ENCODE peak calls at places on chromosomes 7 and 10, in nine cellular contexts. D is bronchial epithelial cell, Y is heart left ventricle, T is lower leg skin, J is left ventricle myocardium inferior, Z is H7, V is prostate gland, R is AG09309, S is upper lobe of left lung. X is an unnamed sample.

GRCh38 chr7:44793919-44794715 is 2.4 kb upstream of the PPIA start:
- DNase-seq in S (no peak), R (no peak), Z (no peak), Y (no peak), V (no peak), T (no peak), D (no peak), J (no peak), X (no peak)

GRCh38 chr10:30542001-30542861 is 87.3 kb downstream of the LYZL2 start:
- DNase-seq in T (no peak), D (no peak), V (no peak), Y (no peak), S (peak; percentile 34), R (no peak), J (no peak), Z (no peak), X (no peak)

GRCh38 chr10:69974551-69975155 is 78.0 kb upstream of the MACROH2A2 start:
- DNase-seq in D (no peak), T (no peak), V (no peak), Z (no peak), S (no peak), Y (no peak), J (no peak), R (peak; percentile 80), X (no peak)

GRCh38 chr7:36084485-36085091 is 68.5 kb upstream of the EEPD1 start:
- DNase-seq in T (no peak), Y (peak; percentile 50), D (peak; percentile 53), R (peak; percentile 8), Z (peak; percentile 79), V (peak; percentile 64), S (peak; percentile 27), J (no peak), X (peak; percentile 46)

GRCh38 chr7:140625908-140626868 is 14.4 kb downstream of the DENND2A start:
- DNase-seq in D (peak; percentile 75), T (peak; percentile 80), Y (peak; percentile 96), Z (peak; percentile 57), R (peak; percentile 73), J (peak; percentile 92), V (no peak), S (no peak), X (peak; percentile 67)

GRCh38 chr10:87790185-87790584 is 27.8 kb downstream of the ATAD1 start:
- DNase-seq in Y (no peak), V (no peak), D (no peak), J (no peak), Z (no peak), T (no peak), S (no peak), R (no peak), X (no peak)

GRCh38 chr7:132298782-132299181 is 277.5 kb downstream of the PLXNA4 start:
- DNase-seq in J (no peak), D (peak; percentile 64), S (no peak), T (no peak), R (peak; percentile 14), Y (no peak), Z (no peak), V (no peak), X (no peak)

GRCh38 chr7:85074-85945 is 107.1 kb upstream of the FAM20C start:
- DNase-seq in S (peak; percentile 64), T (no peak), J (peak; percentile 44), Z (peak; percentile 59), D (no peak), V (no peak), R (no peak), Y (peak; percentile 64), X (no peak)

GRCh38 chr10:17795807-17796596 is 13.1 kb upstream of the MRC1 start:
- DNase-seq in S (no peak), T (no peak), J (no peak), D (no peak), V (no peak), R (no peak), Y (no peak), Z (no peak), X (no peak)

GRCh38 chr7:138249975-138250374 is 173.7 kb downstream of the AKR1D1 start:
- DNase-seq in V (no peak), T (no peak), R (no peak), Y (no peak), J (no peak), D (no peak), Z (no peak), S (no peak), X (no peak)

GRCh38 chr7:27520828-27521790 is 141.6 kb downstream of the HIBADH start:
- DNase-seq in R (peak; percentile 56), J (no peak), S (no peak), Y (no peak), Z (no peak), T (peak; percentile 72), D (no peak), V (no peak), X (peak; percentile 71)

GRCh38 chr7:166370-167060 is 25.9 kb upstream of the FAM20C start:
- DNase-seq in V (no peak), Z (no peak), Y (peak; percentile 22), J (no peak), R (no peak), S (no peak), D (no peak), T (no peak), X (no peak)

GRCh38 chr7:140478361-140479061 is 794 bp downstream of the MKRN1 start:
- DNase-seq in S (peak; percentile 31), Y (peak; percentile 45), Z (peak; percentile 90), J (peak; percentile 27), R (peak; percentile 5), V (peak; percentile 12), T (peak; percentile 21), D (peak; percentile 20), X (peak; percentile 23)

GRCh38 chr10:131810805-131811137 is 90.0 kb upstream of the PPP2R2D start:
- DNase-seq in V (no peak), T (no peak), Y (no peak), R (no peak), D (no peak), J (no peak), Z (peak; percentile 34), S (no peak), X (no peak)

GRCh38 chr7:14270099-14270498 is 280.6 kb upstream of the ETV1 start:
- DNase-seq in S (no peak), J (no peak), Y (no peak), T (no peak), R (no peak), V (no peak), Z (no peak), D (no peak), X (no peak)

GRCh38 chr7:69811682-69812344 is 213.5 kb downstream of the AUTS2 start:
- DNase-seq in V (no peak), D (no peak), J (no peak), T (no peak), Z (no peak), S (no peak), R (no peak), Y (no peak), X (no peak)

GRCh38 chr10:93999401-93999851 is 5.7 kb downstream of the PLCE1 start:
- DNase-seq in V (peak; percentile 41), J (peak; percentile 52), D (peak; percentile 26), T (no peak), Y (peak; percentile 71), R (peak; percentile 88), Z (peak; percentile 44), S (no peak), X (peak; percentile 44)

GRCh38 chr7:111159426-111159825 is 68.5 kb downstream of the LRRN3 start:
- DNase-seq in R (peak; percentile 7), Z (no peak), Y (no peak), J (no peak), V (no peak), D (peak; percentile 51), S (no peak), T (no peak), X (no peak)

GRCh38 chr10:69684020-69684980 is 54.3 kb downstream of the FAM241B start:
- DNase-seq in V (peak; percentile 69), D (peak; percentile 89), R (no peak), J (peak; percentile 44), Y (peak; percentile 65), Z (no peak), T (no peak), S (peak; percentile 77), X (no peak)

DNA sequence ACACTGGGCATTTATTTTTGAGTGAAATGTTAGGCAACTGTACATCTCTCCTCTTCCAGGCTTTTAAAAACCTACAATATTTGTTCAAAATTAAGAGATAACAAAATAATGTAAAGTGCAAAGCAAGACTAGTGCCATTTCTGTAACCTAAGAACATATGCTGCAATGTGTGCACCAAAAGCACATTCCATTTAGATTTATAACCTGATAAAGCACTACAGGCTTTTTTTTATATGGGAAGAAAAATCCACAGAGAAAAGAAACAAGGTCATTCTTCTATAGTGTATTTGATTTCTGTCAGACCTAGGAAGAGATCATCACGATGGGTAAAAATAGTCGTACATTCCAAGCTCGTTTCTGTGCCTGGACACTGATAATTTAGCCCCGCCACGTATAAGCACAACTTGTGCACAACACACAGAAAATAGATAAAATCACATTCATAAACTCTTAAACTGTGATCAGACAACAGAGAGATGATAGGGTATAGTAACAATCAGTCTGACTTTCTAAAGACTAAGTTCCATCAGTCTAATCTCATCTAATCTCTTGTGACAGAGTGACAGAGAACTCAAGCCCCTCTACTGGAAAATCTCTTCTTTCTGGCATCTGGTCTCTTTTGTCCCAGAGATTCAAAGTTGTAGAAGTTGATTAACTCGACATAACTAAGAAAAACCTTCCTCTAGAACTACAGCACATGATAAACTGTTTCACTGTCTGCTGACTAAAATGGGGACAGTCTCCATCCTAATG is 6.7 kb downstream of the LAMB1 start:
- DNase-seq in T (no peak), S (no peak), R (no peak), J (no peak), D (peak; percentile 70), V (no peak), Y (no peak), Z (no peak), X (no peak)
- H3K4me3 ChIP-seq in T (no peak overlapping the region), S (no peak overlapping the region), R (no peak overlapping the region), J (peak overlapping the region; percentile 1), D (no peak overlapping the region), V (no peak overlapping the region), Y (no peak overlapping the region), Z (no peak overlapping the region), X (no peak overlapping the region)

GRCh38 chr7:8831386-8831785 is 398.0 kb downstream of the NXPH1 start:
- DNase-seq in J (no peak), D (peak; percentile 8), R (no peak), T (no peak), Y (no peak), V (no peak), S (no peak), Z (no peak), X (no peak)
- H3K4me3 ChIP-seq in J (no peak overlapping the region), D (no peak overlapping the region), R (no peak overlapping the region), T (no peak overlapping the region), Y (no peak overlapping the region), V (no peak overlapping the region), S (no peak overlapping the region), Z (no peak overlapping the region), X (no peak overlapping the region)

DNA sequence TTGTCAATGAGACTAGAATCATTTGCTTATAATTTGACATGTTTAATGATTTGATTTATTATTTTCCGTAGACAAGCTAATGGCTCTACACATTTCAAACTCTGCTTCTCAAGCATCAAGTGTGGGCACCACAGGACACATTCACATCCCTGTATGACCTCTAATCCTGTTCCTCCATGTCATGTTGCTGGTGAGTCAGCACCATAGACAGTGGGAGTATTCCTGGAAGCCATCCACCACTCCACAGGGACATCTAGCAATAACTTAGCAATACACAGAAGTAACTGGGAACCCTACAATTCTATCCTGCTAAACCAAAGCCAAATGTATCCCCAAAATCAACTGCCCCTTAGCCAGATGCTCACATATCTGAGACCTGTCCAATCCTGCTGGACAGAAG is 126.6 kb downstream of the GFRA1 start:
- DNase-seq in R (no peak), J (no peak), D (no peak), Z (no peak), Y (no peak), T (no peak), S (no peak), V (no peak), X (no peak)
- H3K4me3 ChIP-seq in R (no peak overlapping the region), J (no peak overlapping the region), D (no peak overlapping the region), Z (no peak overlapping the region), Y (no peak overlapping the region), T (no peak overlapping the region), S (no peak overlapping the region), V (no peak overlapping the region), X (no peak overlapping the region)

GRCh38 chr10:1543596-1543995 is 193.7 kb downstream of the ADARB2 start:
- DNase-seq in Z (no peak), S (no peak), D (no peak), J (no peak), Y (no peak), R (no peak), V (no peak), T (no peak), X (no peak)
- H3K4me3 ChIP-seq in Z (no peak overlapping the region), S (no peak overlapping the region), D (no peak overlapping the region), J (no peak overlapping the region), Y (no peak overlapping the region), R (no peak overlapping the region), V (no peak overlapping the region), T (no peak overlapping the region), X (no peak overlapping the region)

X was measured in gastrocnemius medialis.